ENCODE peak calls at places on chromosomes 11 and 22, in five cellular contexts. Z is cardiac muscle cell, D is small intestine, C is SK-N-MC, M is lung. U is an unnamed sample.

GRCh38 chr11:44301856-44302231 is 8.1 kb downstream of the ALX4 start:
- DNase-seq in Z (peak; percentile 62), D (no peak), C (no peak), M (no peak), U (no peak)

GRCh38 chr11:18046116-18046777 is at the start of gene TPH1:
- DNase-seq in Z (peak; percentile 74), D (peak; percentile 49), C (no peak), M (peak; percentile 39), U (peak; percentile 57)

GRCh38 chr11:68956142-68956541 is 24.6 kb downstream of the MRGPRD start:
- DNase-seq in Z (no peak), D (no peak), C (no peak), M (no peak), U (no peak)

GRCh38 chr22:39723899-39724351 is 153.4 kb downstream of the CACNA1I start:
- DNase-seq in Z (peak; percentile 85), D (peak; percentile 94), C (no peak), M (no peak), U (peak; percentile 81)

GRCh38 chr11:17183836-17184235 is 23.9 kb downstream of the PIK3C2A start:
- DNase-seq in Z (no peak), D (no peak), C (no peak), M (no peak), U (no peak)

GRCh38 chr11:17898071-17898470 is 114.8 kb downstream of the SERGEF start:
- DNase-seq in Z (no peak), D (no peak), C (no peak), M (no peak), U (no peak)

GRCh38 chr11:12248330-12248729 is 129.0 kb upstream of the PARVA start:
- DNase-seq in Z (peak; percentile 76), D (peak; percentile 90), C (no peak), M (peak; percentile 95), U (peak; percentile 93)

GRCh38 chr11:76690736-76691135 is 20.2 kb upstream of the LRRC32 start:
- DNase-seq in Z (peak; percentile 85), D (no peak), C (no peak), M (no peak), U (no peak)

GRCh38 chr11:702731-703461 is 3.1 kb upstream of the EPS8L2 start:
- DNase-seq in Z (no peak), D (no peak), C (no peak), M (peak; percentile 81), U (no peak)

GRCh38 chr11:10076458-10077141 is 217.4 kb downstream of the SBF2 start:
- DNase-seq in Z (peak; percentile 88), D (peak; percentile 21), C (no peak), M (no peak), U (peak; percentile 62)

GRCh38 chr11:104148074-104148473 is 15.9 kb downstream of the PDGFD start:
- DNase-seq in Z (peak; percentile 64), D (no peak), C (no peak), M (no peak), U (no peak)

GRCh38 chr11:35927730-35928129 is 16.1 kb upstream of the LDLRAD3 start:
- DNase-seq in Z (peak; percentile 90), D (peak; percentile 85), C (no peak), M (peak; percentile 87), U (peak; percentile 33)

GRCh38 chr11:81869337-81870065 is 864.2 kb downstream of the FAM181B start:
- DNase-seq in Z (peak; percentile 33), D (peak; percentile 71), C (no peak), M (no peak), U (no peak)

GRCh38 chr11:86594746-86595145 is 77.7 kb downstream of the ME3 start:
- DNase-seq in Z (no peak), D (no peak), C (no peak), M (no peak), U (no peak)

GRCh38 chr11:65545853-65546216 is 12.3 kb downstream of the LTBP3 start:
- DNase-seq in Z (no peak), D (peak; percentile 27), C (no peak), M (no peak), U (no peak)

GRCh38 chr11:126926376-126926791 is 74.2 kb downstream of the KIRREL3 start:
- DNase-seq in Z (peak; percentile 39), D (no peak), C (no peak), M (no peak), U (no peak)

GRCh38 chr11:112540261-112540660 is 279.6 kb upstream of the PLET1 start:
- DNase-seq in Z (no peak), D (no peak), C (peak; percentile 80), M (no peak), U (no peak)

GRCh38 chr11:69657911-69658605 is 17.1 kb downstream of the LTO1 start:
- DNase-seq in Z (peak; percentile 37), D (no peak), C (no peak), M (no peak), U (no peak)

GRCh38 chr11:59216654-59217640 is 4.2 kb upstream of the MPEG1 start:
- DNase-seq in Z (peak; percentile 42), D (peak; percentile 11), C (no peak), M (peak; percentile 45), U (peak; percentile 32)

DNA sequence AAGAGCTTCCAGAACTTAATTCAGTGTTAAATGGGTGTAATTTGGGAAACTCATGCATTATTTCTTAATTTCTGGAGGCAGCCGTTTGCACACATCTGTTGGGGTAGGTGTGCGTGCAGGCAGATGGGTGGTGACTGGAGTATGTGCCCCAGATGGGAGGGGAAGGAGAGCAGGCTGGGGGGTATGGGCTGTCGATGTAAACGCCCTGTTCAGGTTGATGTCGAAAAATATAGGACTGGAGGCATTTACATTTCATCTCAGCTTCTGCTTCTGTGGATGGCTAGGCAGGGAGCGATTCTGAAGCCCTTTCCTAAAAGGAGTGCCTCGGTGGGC is 13.8 kb upstream of the SHISAL1 start:
- DNase-seq in Z (no peak), D (no peak), C (no peak), M (no peak), U (no peak)
- H3K4me3 ChIP-seq in Z (no peak overlapping the region), D (no peak overlapping the region), C (peak overlapping the region; percentile 37), M (no peak overlapping the region), U (no peak overlapping the region)

DNA sequence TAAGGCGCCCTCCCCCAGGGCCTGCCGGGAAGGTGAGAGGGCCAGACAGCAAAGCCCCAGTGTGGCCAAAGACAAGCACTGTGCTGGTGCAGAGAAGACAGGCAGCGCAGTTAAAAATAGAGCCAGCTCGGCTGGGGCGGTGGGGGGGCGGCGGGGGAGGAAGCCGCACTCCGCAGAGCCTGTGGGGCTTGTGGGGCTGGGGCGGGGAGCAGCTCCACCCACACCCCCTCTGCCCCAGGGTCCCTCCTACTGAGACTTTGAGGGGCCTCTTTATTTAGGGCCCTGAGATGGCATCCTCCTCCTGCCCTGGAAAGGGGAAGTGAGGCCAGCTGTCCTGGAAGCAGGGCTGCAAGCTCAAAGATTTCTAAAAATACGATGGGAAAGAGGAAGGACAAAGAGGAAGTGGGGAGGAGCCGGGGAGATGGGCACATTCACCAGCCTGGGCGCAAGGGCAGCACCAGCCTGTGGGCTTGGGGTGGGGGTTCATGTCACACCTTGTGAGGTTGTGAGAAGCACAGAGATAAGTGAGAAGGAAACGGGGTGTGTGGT is 2.6 kb downstream of the CYTH4 start:
- DNase-seq in Z (no peak), D (peak; percentile 25), C (no peak), M (peak; percentile 67), U (peak; percentile 38)
- H3K4me3 ChIP-seq in Z (no peak overlapping the region), D (no peak overlapping the region), C (no peak overlapping the region), M (no peak overlapping the region), U (no peak overlapping the region)

DNA sequence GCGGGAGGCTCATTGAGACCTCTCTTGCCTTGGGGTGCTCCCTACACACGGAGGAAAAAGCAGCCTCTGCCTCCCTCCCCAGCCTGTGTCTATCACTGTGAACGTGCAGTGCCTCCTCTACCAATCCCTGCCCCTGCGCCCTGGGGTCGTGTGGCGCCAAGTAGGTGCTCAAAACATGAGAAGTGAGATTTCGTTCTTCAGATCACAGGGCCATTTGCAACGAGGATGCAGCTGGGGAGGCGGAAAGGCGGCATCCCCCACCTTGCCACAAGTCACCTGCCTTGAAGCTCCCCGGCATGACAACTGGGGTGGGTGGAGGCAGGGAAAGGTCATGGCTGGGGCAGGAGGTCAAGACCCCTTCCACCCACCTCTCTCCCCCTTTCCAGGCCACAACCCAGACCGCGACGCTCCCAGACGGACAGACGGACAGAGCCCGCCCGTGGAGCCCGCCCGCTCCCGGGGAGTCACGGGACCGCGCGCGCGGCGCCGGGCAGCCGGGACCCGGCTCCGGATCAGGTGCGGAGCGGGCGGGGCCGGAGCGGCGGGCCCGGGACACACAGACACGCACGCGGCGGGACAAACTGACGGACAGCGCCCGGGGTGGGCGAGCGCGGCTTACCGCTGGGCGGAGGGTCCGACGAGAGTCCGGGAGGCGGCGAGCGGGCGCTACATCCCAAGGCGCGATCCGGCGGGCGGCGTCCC is 487 bp downstream of the KCNJ4 start:
- DNase-seq in Z (no peak), D (no peak), C (no peak), M (no peak), U (no peak)
- H3K4me3 ChIP-seq in Z (peak overlapping the region; percentile 65), D (no peak overlapping the region), C (peak overlapping the region; percentile 72), M (peak overlapping the region; percentile 12), U (peak overlapping the region; percentile 5)

GRCh38 chr11:120398184-120398583 is 62.0 kb downstream of the ARHGEF12 start:
- DNase-seq in Z (peak; percentile 69), D (no peak), C (no peak), M (no peak), U (no peak)
- H3K4me3 ChIP-seq in Z (no peak overlapping the region), D (no peak overlapping the region), C (peak overlapping the region; percentile 67), M (no peak overlapping the region), U (no peak overlapping the region)

GRCh38 chr11:128738942-128739341 is 45.1 kb downstream of the FLI1 start:
- DNase-seq in Z (no peak), D (no peak), C (no peak), M (no peak), U (no peak)
- H3K4me3 ChIP-seq in Z (no peak overlapping the region), D (no peak overlapping the region), C (no peak overlapping the region), M (no peak overlapping the region), U (no peak overlapping the region)

GRCh38 chr11:73661035-73661628 is 14.8 kb downstream of the PLEKHB1 start:
- DNase-seq in Z (peak; percentile 92), D (peak; percentile 83), C (no peak), M (peak; percentile 90), U (peak; percentile 92)
- H3K4me3 ChIP-seq in Z (no peak overlapping the region), D (no peak overlapping the region), C (peak overlapping the region; percentile 67), M (no peak overlapping the region), U (peak overlapping the region; percentile 27)

GRCh38 chr11:94948070-94948617 is 25.2 kb downstream of the CWC15 start:
- DNase-seq in Z (peak; percentile 64), D (no peak), C (peak; percentile 8), M (no peak), U (no peak)

DNA sequence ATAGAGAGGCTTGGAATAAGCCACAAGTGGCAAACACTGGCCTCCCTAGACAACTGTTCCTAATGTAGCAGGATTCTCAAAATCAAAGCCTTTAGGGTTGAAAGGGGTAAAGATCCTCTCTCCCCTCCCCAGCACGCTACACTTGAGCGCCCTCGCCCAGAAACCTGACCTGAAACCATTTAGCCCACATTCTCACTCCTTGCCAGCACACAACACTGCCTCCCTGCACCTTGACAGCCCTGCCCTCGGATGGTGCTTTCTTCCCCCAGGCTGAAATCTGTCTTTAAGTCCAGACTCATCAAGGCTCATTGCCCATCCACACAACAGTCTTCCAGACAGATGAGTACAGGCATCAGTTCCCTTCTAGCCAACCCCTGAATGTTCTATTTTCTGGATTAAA is 26.5 kb downstream of the CWC15 start:
- DNase-seq in Z (no peak), D (no peak), C (no peak), M (no peak), U (no peak)
- H3K4me3 ChIP-seq in Z (no peak overlapping the region), D (no peak overlapping the region), C (no peak overlapping the region), M (no peak overlapping the region), U (no peak overlapping the region)

DNA sequence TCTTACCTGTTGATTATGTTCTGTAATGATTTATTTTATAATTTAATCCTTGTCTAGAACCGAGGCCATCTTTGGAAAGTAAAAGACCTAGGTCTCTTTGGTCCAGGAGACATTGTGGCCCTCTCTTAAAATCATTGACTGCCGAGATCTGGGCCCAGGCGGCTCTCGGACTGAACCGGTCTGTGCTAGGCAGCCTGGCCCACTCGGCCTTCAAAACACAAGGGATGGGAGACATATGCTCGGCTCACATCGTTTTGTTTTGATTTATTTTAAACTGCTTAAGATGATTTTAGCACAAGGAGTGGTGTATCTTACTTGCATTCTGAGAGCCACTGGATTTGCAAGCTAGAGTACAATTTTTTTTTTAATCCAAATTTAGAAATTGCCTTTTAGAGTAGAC is 80.2 kb upstream of the WNT7B start:
- DNase-seq in Z (no peak), D (no peak), C (no peak), M (no peak), U (peak; percentile 43)
- H3K4me3 ChIP-seq in Z (no peak overlapping the region), D (no peak overlapping the region), C (peak overlapping the region; percentile 73), M (no peak overlapping the region), U (no peak overlapping the region)

U was measured in testis.